ENCODE peak calls at places on chromosomes 13 and 19, in eight cellular contexts. One of them, this sample, is unnamed.

GRCh38 chr13:106186366-106187030 is 349.0 kb downstream of the EFNB2 start:
- DNase-seq in A549: no peak
- DNase-seq in breast epithelium: no peak
- DNase-seq in ovary: no peak
- DNase-seq in body of pancreas: no peak
- DNase-seq in uterus: no peak
- DNase-seq in IMR-90: peak; percentile 9
- DNase-seq in lower leg skin: no peak
- DNase-seq in this sample: no peak

GRCh38 chr19:31066385-31066784 is 282.9 kb downstream of the TSHZ3 start:
- DNase-seq in A549: peak; percentile 84
- DNase-seq in breast epithelium: no peak
- DNase-seq in ovary: no peak
- DNase-seq in body of pancreas: peak; percentile 2
- DNase-seq in uterus: no peak
- DNase-seq in IMR-90: peak; percentile 78
- DNase-seq in lower leg skin: no peak
- DNase-seq in this sample: no peak

GRCh38 chr19:41531438-41532311 is 44.3 kb upstream of the CEACAM21 start:
- DNase-seq in A549: peak; percentile 85
- DNase-seq in breast epithelium: peak; percentile 83
- DNase-seq in ovary: peak; percentile 63
- DNase-seq in body of pancreas: peak; percentile 82
- DNase-seq in uterus: peak; percentile 79
- DNase-seq in IMR-90: peak; percentile 31
- DNase-seq in lower leg skin: peak; percentile 97
- DNase-seq in this sample: peak; percentile 72

GRCh38 chr13:112762690-112763080 is 72.8 kb downstream of the ATP11A start:
- DNase-seq in A549: no peak
- DNase-seq in breast epithelium: no peak
- DNase-seq in ovary: no peak
- DNase-seq in body of pancreas: no peak
- DNase-seq in uterus: no peak
- DNase-seq in IMR-90: no peak
- DNase-seq in lower leg skin: no peak
- DNase-seq in this sample: no peak

GRCh38 chr13:24208314-24208713 is 47.8 kb downstream of the SPATA13 start:
- DNase-seq in A549: peak; percentile 44
- DNase-seq in breast epithelium: no peak
- DNase-seq in ovary: no peak
- DNase-seq in body of pancreas: peak; percentile 77
- DNase-seq in uterus: no peak
- DNase-seq in IMR-90: peak; percentile 95
- DNase-seq in lower leg skin: no peak
- DNase-seq in this sample: no peak

GRCh38 chr19:13214036-13214730 is 64.0 kb downstream of the IER2 start:
- DNase-seq in A549: no peak
- DNase-seq in breast epithelium: no peak
- DNase-seq in ovary: no peak
- DNase-seq in body of pancreas: no peak
- DNase-seq in uterus: no peak
- DNase-seq in IMR-90: no peak
- DNase-seq in lower leg skin: no peak
- DNase-seq in this sample: no peak

GRCh38 chr19:33895366-33895765 is 98.7 kb downstream of the KCTD15 start:
- DNase-seq in A549: no peak
- DNase-seq in breast epithelium: no peak
- DNase-seq in ovary: no peak
- DNase-seq in body of pancreas: no peak
- DNase-seq in uterus: no peak
- DNase-seq in IMR-90: no peak
- DNase-seq in lower leg skin: no peak
- DNase-seq in this sample: no peak

GRCh38 chr13:24746618-24747247 is 17.2 kb upstream of the RNF17 start:
- DNase-seq in A549: peak; percentile 17
- DNase-seq in breast epithelium: no peak
- DNase-seq in ovary: no peak
- DNase-seq in body of pancreas: no peak
- DNase-seq in uterus: no peak
- DNase-seq in IMR-90: no peak
- DNase-seq in lower leg skin: peak; percentile 82
- DNase-seq in this sample: no peak

DNA sequence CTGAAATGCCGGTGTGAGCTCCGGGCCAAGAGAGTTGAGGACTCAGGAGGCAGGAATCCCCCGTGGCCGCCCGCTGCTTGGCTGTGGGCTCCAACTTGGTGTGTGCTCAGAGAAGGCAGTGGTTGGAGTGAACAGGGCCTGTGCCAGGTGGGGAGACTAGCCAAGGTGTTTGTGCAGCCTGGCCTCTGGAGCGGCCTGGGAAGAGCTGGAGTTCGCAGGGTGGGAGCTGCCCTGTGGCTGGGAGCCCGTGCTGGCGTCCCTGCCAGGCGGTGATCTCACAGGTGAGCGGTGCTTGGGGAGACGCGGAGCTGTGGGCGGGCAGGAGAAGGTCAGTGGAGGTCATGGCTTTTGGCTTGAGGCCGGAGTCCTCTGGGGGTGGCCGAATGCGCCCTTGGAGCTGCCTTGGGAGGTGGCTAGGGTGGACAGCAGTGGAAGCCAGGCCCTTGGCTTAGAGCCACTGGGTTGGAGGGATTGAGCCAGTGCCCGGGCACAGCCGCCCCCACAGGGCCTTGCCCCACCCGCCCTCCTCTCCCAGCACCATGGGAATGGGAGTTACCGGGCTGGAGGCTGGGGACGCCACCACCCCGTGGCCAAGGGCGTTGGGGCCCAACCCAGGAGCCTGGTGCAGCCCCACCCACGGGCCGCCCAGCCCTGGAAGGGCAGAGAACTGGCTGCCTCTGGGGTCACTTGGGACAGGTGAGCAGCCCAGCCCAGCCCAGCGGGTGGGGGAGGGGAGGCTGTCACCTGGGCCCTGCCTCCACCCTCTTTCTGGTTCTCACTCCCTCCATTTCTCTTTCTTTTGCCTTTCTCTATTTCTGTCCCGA is 7.1 kb upstream of the CIRBP start:
- DNase-seq in A549: peak; percentile 26
- DNase-seq in breast epithelium: peak; percentile 84
- DNase-seq in ovary: peak; percentile 76
- DNase-seq in body of pancreas: peak; percentile 97
- DNase-seq in uterus: peak; percentile 89
- DNase-seq in IMR-90: peak; percentile 43
- DNase-seq in lower leg skin: peak; percentile 95
- DNase-seq in this sample: peak; percentile 94
- TF ChIP-seq POLR2A in A549: peak; percentile 10
- TF ChIP-seq POLR2A in breast epithelium: no peak
- TF ChIP-seq POLR2A in ovary: no peak
- TF ChIP-seq POLR2A in body of pancreas: peak; percentile 90
- TF ChIP-seq POLR2A in uterus: peak; percentile 52
- TF ChIP-seq POLR2A in IMR-90: no peak
- TF ChIP-seq POLR2A in lower leg skin: no peak
- TF ChIP-seq POLR2A in this sample: peak; percentile 85

GRCh38 chr13:42046448-42046847 is 2.0 kb upstream of the DGKH start:
- DNase-seq in A549: no peak
- DNase-seq in breast epithelium: no peak
- DNase-seq in ovary: no peak
- DNase-seq in body of pancreas: no peak
- DNase-seq in uterus: no peak
- DNase-seq in IMR-90: no peak
- DNase-seq in lower leg skin: no peak
- DNase-seq in this sample: no peak

GRCh38 chr13:42048323-42048624 is 174 bp upstream of the DGKH start:
- DNase-seq in A549: no peak
- DNase-seq in breast epithelium: no peak
- DNase-seq in ovary: peak; percentile 25
- DNase-seq in body of pancreas: no peak
- DNase-seq in uterus: no peak
- DNase-seq in IMR-90: no peak
- DNase-seq in lower leg skin: no peak
- DNase-seq in this sample: no peak

GRCh38 chr13:42049454-42049780 is 969 bp downstream of the DGKH start:
- DNase-seq in A549: no peak
- DNase-seq in breast epithelium: no peak
- DNase-seq in ovary: no peak
- DNase-seq in body of pancreas: no peak
- DNase-seq in uterus: no peak
- DNase-seq in IMR-90: no peak
- DNase-seq in lower leg skin: no peak
- DNase-seq in this sample: no peak

GRCh38 chr13:42047561-42048322 is 706 bp upstream of the DGKH start:
- DNase-seq in A549: peak; percentile 40
- DNase-seq in breast epithelium: peak; percentile 54
- DNase-seq in ovary: peak; percentile 50
- DNase-seq in body of pancreas: peak; percentile 45
- DNase-seq in uterus: peak; percentile 44
- DNase-seq in IMR-90: peak; percentile 70
- DNase-seq in lower leg skin: peak; percentile 88
- DNase-seq in this sample: peak; percentile 52

DNA sequence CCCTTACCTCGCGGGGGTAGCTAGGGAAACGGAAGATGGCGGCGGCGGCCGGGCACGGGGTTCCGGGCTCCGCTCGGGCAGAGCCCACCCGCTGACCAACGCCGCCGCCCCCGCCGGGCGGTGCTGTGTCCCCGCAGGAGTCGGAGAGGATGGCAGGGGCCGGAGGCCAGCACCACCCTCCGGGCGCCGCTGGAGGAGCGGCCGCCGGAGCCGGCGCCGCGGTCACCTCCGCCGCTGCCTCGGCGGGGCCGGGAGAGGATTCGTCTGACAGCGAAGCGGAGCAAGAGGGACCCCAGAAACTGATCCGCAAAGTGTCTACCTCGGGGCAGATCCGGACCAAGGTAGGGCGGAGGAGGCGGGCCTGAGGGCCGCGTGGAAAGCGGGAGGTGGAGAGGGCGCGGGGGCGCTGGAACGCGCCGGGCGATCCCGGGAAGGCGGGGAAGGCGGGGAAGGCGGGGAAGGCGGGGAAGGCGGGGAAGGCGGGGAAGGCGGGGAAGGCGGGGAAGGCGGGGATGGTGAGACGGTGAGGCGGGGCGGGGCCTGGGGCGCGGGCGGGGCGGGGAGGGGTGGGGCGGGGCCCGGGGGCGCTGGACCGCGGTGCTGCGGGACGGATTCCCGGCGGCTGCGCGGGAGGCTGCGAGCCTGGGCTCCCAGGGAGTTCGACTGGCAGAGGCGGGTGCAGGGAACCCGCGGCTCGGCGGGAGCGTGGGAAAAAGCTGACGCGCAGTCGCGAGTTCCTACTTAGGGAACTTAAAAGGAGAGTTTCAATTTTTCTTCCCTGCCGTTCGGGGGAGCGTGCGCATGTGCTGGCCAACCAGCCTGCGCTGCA is at the start of gene DGKH:
- DNase-seq in A549: peak; percentile 61
- DNase-seq in breast epithelium: peak; percentile 84
- DNase-seq in ovary: peak; percentile 86
- DNase-seq in body of pancreas: peak; percentile 83
- DNase-seq in uterus: peak; percentile 85
- DNase-seq in IMR-90: peak; percentile 78
- DNase-seq in lower leg skin: peak; percentile 96
- DNase-seq in this sample: peak; percentile 92
- TF ChIP-seq CTCF in A549: peak; percentile 15
- TF ChIP-seq CTCF in breast epithelium: no peak
- TF ChIP-seq CTCF in ovary: peak; percentile 10
- TF ChIP-seq CTCF in body of pancreas: no peak
- TF ChIP-seq CTCF in uterus: no peak
- TF ChIP-seq CTCF in IMR-90: peak; percentile 31
- TF ChIP-seq CTCF in lower leg skin: no peak
- TF ChIP-seq CTCF in this sample: peak; percentile 18

GRCh38 chr13:22061371-22061805 is 390.5 kb downstream of the FGF9 start:
- DNase-seq in A549: no peak
- DNase-seq in breast epithelium: no peak
- DNase-seq in ovary: no peak
- DNase-seq in body of pancreas: no peak
- DNase-seq in uterus: no peak
- DNase-seq in IMR-90: no peak
- DNase-seq in lower leg skin: no peak
- DNase-seq in this sample: no peak
- TF ChIP-seq POLR2A in A549: no peak
- TF ChIP-seq POLR2A in breast epithelium: no peak
- TF ChIP-seq POLR2A in ovary: no peak
- TF ChIP-seq POLR2A in body of pancreas: no peak
- TF ChIP-seq POLR2A in uterus: no peak
- TF ChIP-seq POLR2A in IMR-90: no peak
- TF ChIP-seq POLR2A in lower leg skin: no peak
- TF ChIP-seq POLR2A in this sample: no peak

GRCh38 chr19:5666921-5667610 is 13.2 kb downstream of the MICOS13 start:
- DNase-seq in A549: no peak
- DNase-seq in breast epithelium: no peak
- DNase-seq in ovary: no peak
- DNase-seq in body of pancreas: no peak
- DNase-seq in uterus: no peak
- DNase-seq in IMR-90: no peak
- DNase-seq in lower leg skin: no peak
- DNase-seq in this sample: no peak

GRCh38 chr19:5664515-5664914 is 15.8 kb downstream of the MICOS13 start:
- DNase-seq in A549: no peak
- DNase-seq in breast epithelium: no peak
- DNase-seq in ovary: no peak
- DNase-seq in body of pancreas: no peak
- DNase-seq in uterus: no peak
- DNase-seq in IMR-90: no peak
- DNase-seq in lower leg skin: no peak
- DNase-seq in this sample: no peak

GRCh38 chr19:5663904-5664303 is 16.4 kb downstream of the MICOS13 start:
- DNase-seq in A549: no peak
- DNase-seq in breast epithelium: no peak
- DNase-seq in ovary: no peak
- DNase-seq in body of pancreas: no peak
- DNase-seq in uterus: no peak
- DNase-seq in IMR-90: no peak
- DNase-seq in lower leg skin: no peak
- DNase-seq in this sample: peak; percentile 52

GRCh38 chr19:5667751-5668271 is 12.5 kb downstream of the MICOS13 start:
- DNase-seq in A549: no peak
- DNase-seq in breast epithelium: no peak
- DNase-seq in ovary: no peak
- DNase-seq in body of pancreas: no peak
- DNase-seq in uterus: no peak
- DNase-seq in IMR-90: no peak
- DNase-seq in lower leg skin: no peak
- DNase-seq in this sample: peak; percentile 47

DNA sequence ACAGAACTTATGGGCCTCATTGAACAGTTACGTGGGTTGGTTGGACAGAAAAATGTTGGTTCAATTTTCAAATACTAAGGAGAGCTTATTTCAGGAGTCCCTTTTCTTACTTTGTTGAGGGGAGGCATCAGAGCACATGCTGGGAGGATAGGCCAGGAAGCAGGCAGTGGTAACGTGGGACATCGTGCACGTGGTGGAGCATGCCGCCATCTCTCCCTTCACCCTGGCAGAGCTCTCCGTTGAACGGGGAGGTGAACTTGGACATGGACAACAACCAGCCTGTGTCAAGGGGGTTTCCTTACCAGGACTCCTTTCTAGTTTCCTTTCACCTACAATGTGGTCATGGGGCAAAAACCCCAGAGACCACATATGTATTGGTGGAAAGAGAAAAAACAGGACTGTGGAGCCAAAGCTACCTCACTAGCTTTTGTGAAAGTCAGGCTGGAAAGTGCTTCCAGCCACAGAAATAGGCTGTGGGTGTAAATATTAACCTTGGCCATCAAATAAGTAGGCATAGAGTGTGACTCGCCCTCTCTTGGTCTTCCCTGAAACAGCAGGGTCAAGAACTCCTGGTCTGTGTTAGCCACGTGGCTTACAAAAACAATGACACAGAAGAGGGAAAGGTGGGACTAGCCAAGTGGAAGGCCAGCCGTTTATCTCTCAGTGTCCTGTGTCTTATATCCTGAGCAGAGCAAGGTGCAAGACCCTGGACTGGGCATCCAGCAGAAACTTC is 14.4 kb downstream of the MICOS13 start:
- DNase-seq in A549: peak; percentile 58
- DNase-seq in breast epithelium: no peak
- DNase-seq in ovary: no peak
- DNase-seq in body of pancreas: no peak
- DNase-seq in uterus: no peak
- DNase-seq in IMR-90: peak; percentile 84
- DNase-seq in lower leg skin: no peak
- DNase-seq in this sample: no peak
- TF ChIP-seq CTCF in A549: no peak
- TF ChIP-seq CTCF in breast epithelium: no peak
- TF ChIP-seq CTCF in ovary: no peak
- TF ChIP-seq CTCF in body of pancreas: no peak
- TF ChIP-seq CTCF in uterus: no peak
- TF ChIP-seq CTCF in IMR-90: peak; percentile 40
- TF ChIP-seq CTCF in lower leg skin: no peak
- TF ChIP-seq CTCF in this sample: peak; percentile 36